ENCODE peak calls at places on chromosomes 7 and 10, in eight cellular contexts. One of them, this sample, is unnamed.

GRCh38 chr10:31697271-31698168 is 231.1 kb downstream of the ARHGAP12 start:
- DNase-seq in brain microvascular endothelial cell: peak
- DNase-seq in astrocyte of the spinal cord: peak
- DNase-seq in NB4: no peak
- DNase-seq in tibial artery: peak
- DNase-seq in choroid plexus epithelial cell: peak
- DNase-seq in upper lobe of right lung: peak
- DNase-seq in kidney epithelial cell: peak
- DNase-seq in this sample: peak

GRCh38 chr7:123468303-123468702 is 66.1 kb downstream of the IQUB start:
- DNase-seq in brain microvascular endothelial cell: no peak
- DNase-seq in astrocyte of the spinal cord: no peak
- DNase-seq in NB4: no peak
- DNase-seq in tibial artery: no peak
- DNase-seq in choroid plexus epithelial cell: no peak
- DNase-seq in upper lobe of right lung: no peak
- DNase-seq in kidney epithelial cell: no peak
- DNase-seq in this sample: no peak

GRCh38 chr7:138243430-138243829 is 167.2 kb downstream of the AKR1D1 start:
- DNase-seq in brain microvascular endothelial cell: no peak
- DNase-seq in astrocyte of the spinal cord: peak
- DNase-seq in NB4: peak
- DNase-seq in tibial artery: no peak
- DNase-seq in choroid plexus epithelial cell: peak
- DNase-seq in upper lobe of right lung: no peak
- DNase-seq in kidney epithelial cell: no peak
- DNase-seq in this sample: no peak

GRCh38 chr7:101708223-101708622 is 79.1 kb upstream of the MYL10 start:
- DNase-seq in brain microvascular endothelial cell: no peak
- DNase-seq in astrocyte of the spinal cord: no peak
- DNase-seq in NB4: no peak
- DNase-seq in tibial artery: no peak
- DNase-seq in choroid plexus epithelial cell: no peak
- DNase-seq in upper lobe of right lung: no peak
- DNase-seq in kidney epithelial cell: no peak
- DNase-seq in this sample: no peak

GRCh38 chr10:130218936-130219335 is 82.7 kb downstream of the GLRX3 start:
- DNase-seq in brain microvascular endothelial cell: no peak
- DNase-seq in astrocyte of the spinal cord: no peak
- DNase-seq in NB4: no peak
- DNase-seq in tibial artery: peak
- DNase-seq in choroid plexus epithelial cell: no peak
- DNase-seq in upper lobe of right lung: peak
- DNase-seq in kidney epithelial cell: no peak
- DNase-seq in this sample: no peak

GRCh38 chr7:84490661-84491060 is 296.1 kb upstream of the SEMA3A start:
- DNase-seq in brain microvascular endothelial cell: peak
- DNase-seq in astrocyte of the spinal cord: peak
- DNase-seq in NB4: no peak
- DNase-seq in tibial artery: no peak
- DNase-seq in choroid plexus epithelial cell: peak
- DNase-seq in upper lobe of right lung: no peak
- DNase-seq in kidney epithelial cell: no peak
- DNase-seq in this sample: peak

GRCh38 chr7:153327683-153328082 is 568.1 kb downstream of the ACTR3B start:
- DNase-seq in brain microvascular endothelial cell: no peak
- DNase-seq in astrocyte of the spinal cord: no peak
- DNase-seq in NB4: no peak
- DNase-seq in tibial artery: no peak
- DNase-seq in choroid plexus epithelial cell: no peak
- DNase-seq in upper lobe of right lung: no peak
- DNase-seq in kidney epithelial cell: no peak
- DNase-seq in this sample: no peak

GRCh38 chr10:88932539-88933256 is 19.9 kb downstream of the ACTA2 start:
- DNase-seq in brain microvascular endothelial cell: peak
- DNase-seq in astrocyte of the spinal cord: peak
- DNase-seq in NB4: peak
- DNase-seq in tibial artery: peak
- DNase-seq in choroid plexus epithelial cell: peak
- DNase-seq in upper lobe of right lung: no peak
- DNase-seq in kidney epithelial cell: peak
- DNase-seq in this sample: peak

GRCh38 chr10:101067356-101068083 is 5.7 kb downstream of the KAZALD1 start:
- DNase-seq in brain microvascular endothelial cell: peak
- DNase-seq in astrocyte of the spinal cord: peak
- DNase-seq in NB4: peak
- DNase-seq in tibial artery: peak
- DNase-seq in choroid plexus epithelial cell: peak
- DNase-seq in upper lobe of right lung: peak
- DNase-seq in kidney epithelial cell: no peak
- DNase-seq in this sample: peak

GRCh38 chr7:280461-280860 is 9.5 kb upstream of the FOXL3 start:
- DNase-seq in brain microvascular endothelial cell: no peak
- DNase-seq in astrocyte of the spinal cord: no peak
- DNase-seq in NB4: no peak
- DNase-seq in tibial artery: no peak
- DNase-seq in choroid plexus epithelial cell: no peak
- DNase-seq in upper lobe of right lung: no peak
- DNase-seq in kidney epithelial cell: no peak
- DNase-seq in this sample: no peak

GRCh38 chr7:93717217-93717900 is 142.8 kb upstream of the CALCR start:
- DNase-seq in brain microvascular endothelial cell: peak
- DNase-seq in astrocyte of the spinal cord: peak
- DNase-seq in NB4: no peak
- DNase-seq in tibial artery: no peak
- DNase-seq in choroid plexus epithelial cell: peak
- DNase-seq in upper lobe of right lung: no peak
- DNase-seq in kidney epithelial cell: no peak
- DNase-seq in this sample: peak

GRCh38 chr10:43904831-43905230 is 256.1 kb upstream of the ZNF32 start:
- DNase-seq in brain microvascular endothelial cell: no peak
- DNase-seq in astrocyte of the spinal cord: no peak
- DNase-seq in NB4: no peak
- DNase-seq in tibial artery: no peak
- DNase-seq in choroid plexus epithelial cell: peak
- DNase-seq in upper lobe of right lung: no peak
- DNase-seq in kidney epithelial cell: no peak
- DNase-seq in this sample: no peak

GRCh38 chr7:98394377-98394836 is 6.5 kb downstream of the BAIAP2L1 start:
- DNase-seq in brain microvascular endothelial cell: peak
- DNase-seq in astrocyte of the spinal cord: peak
- DNase-seq in NB4: no peak
- DNase-seq in tibial artery: no peak
- DNase-seq in choroid plexus epithelial cell: peak
- DNase-seq in upper lobe of right lung: no peak
- DNase-seq in kidney epithelial cell: no peak
- DNase-seq in this sample: peak

GRCh38 chr10:89963446-89964102 is 262.2 kb downstream of the KIF20B start:
- DNase-seq in brain microvascular endothelial cell: no peak
- DNase-seq in astrocyte of the spinal cord: no peak
- DNase-seq in NB4: no peak
- DNase-seq in tibial artery: no peak
- DNase-seq in choroid plexus epithelial cell: no peak
- DNase-seq in upper lobe of right lung: no peak
- DNase-seq in kidney epithelial cell: no peak
- DNase-seq in this sample: no peak

GRCh38 chr10:61000769-61001730 is 57.1 kb upstream of the RHOBTB1 start:
- DNase-seq in brain microvascular endothelial cell: no peak
- DNase-seq in astrocyte of the spinal cord: peak
- DNase-seq in NB4: no peak
- DNase-seq in tibial artery: no peak
- DNase-seq in choroid plexus epithelial cell: peak
- DNase-seq in upper lobe of right lung: peak
- DNase-seq in kidney epithelial cell: no peak
- DNase-seq in this sample: peak

GRCh38 chr7:3578399-3578798 is 277.3 kb downstream of the SDK1 start:
- DNase-seq in brain microvascular endothelial cell: no peak
- DNase-seq in astrocyte of the spinal cord: no peak
- DNase-seq in NB4: no peak
- DNase-seq in tibial artery: no peak
- DNase-seq in choroid plexus epithelial cell: no peak
- DNase-seq in upper lobe of right lung: no peak
- DNase-seq in kidney epithelial cell: no peak
- DNase-seq in this sample: no peak

GRCh38 chr10:63866075-63866746 is 345.0 kb downstream of the REEP3 start:
- DNase-seq in brain microvascular endothelial cell: peak
- DNase-seq in astrocyte of the spinal cord: peak
- DNase-seq in NB4: peak
- DNase-seq in tibial artery: no peak
- DNase-seq in choroid plexus epithelial cell: peak
- DNase-seq in upper lobe of right lung: peak
- DNase-seq in kidney epithelial cell: peak
- DNase-seq in this sample: peak

GRCh38 chr7:127514499-127514898 is 70.9 kb downstream of the GCC1 start:
- DNase-seq in brain microvascular endothelial cell: peak
- DNase-seq in astrocyte of the spinal cord: peak
- DNase-seq in NB4: peak
- DNase-seq in tibial artery: no peak
- DNase-seq in choroid plexus epithelial cell: peak
- DNase-seq in upper lobe of right lung: no peak
- DNase-seq in kidney epithelial cell: no peak
- DNase-seq in this sample: peak

GRCh38 chr10:29119374-29119773 is 169.5 kb upstream of the LYZL1 start:
- DNase-seq in brain microvascular endothelial cell: no peak
- DNase-seq in astrocyte of the spinal cord: no peak
- DNase-seq in NB4: peak
- DNase-seq in tibial artery: no peak
- DNase-seq in choroid plexus epithelial cell: peak
- DNase-seq in upper lobe of right lung: no peak
- DNase-seq in kidney epithelial cell: no peak
- DNase-seq in this sample: peak

GRCh38 chr7:24972166-24972477 is 7.9 kb downstream of the OSBPL3 start:
- DNase-seq in brain microvascular endothelial cell: no peak
- DNase-seq in astrocyte of the spinal cord: no peak
- DNase-seq in NB4: no peak
- DNase-seq in tibial artery: no peak
- DNase-seq in choroid plexus epithelial cell: no peak
- DNase-seq in upper lobe of right lung: no peak
- DNase-seq in kidney epithelial cell: no peak
- DNase-seq in this sample: no peak

GRCh38 chr7:4633012-4633411 is 49.1 kb upstream of the FOXK1 start:
- DNase-seq in brain microvascular endothelial cell: peak
- DNase-seq in astrocyte of the spinal cord: peak
- DNase-seq in NB4: peak
- DNase-seq in tibial artery: no peak
- DNase-seq in choroid plexus epithelial cell: peak
- DNase-seq in upper lobe of right lung: no peak
- DNase-seq in kidney epithelial cell: no peak
- DNase-seq in this sample: peak

DNA sequence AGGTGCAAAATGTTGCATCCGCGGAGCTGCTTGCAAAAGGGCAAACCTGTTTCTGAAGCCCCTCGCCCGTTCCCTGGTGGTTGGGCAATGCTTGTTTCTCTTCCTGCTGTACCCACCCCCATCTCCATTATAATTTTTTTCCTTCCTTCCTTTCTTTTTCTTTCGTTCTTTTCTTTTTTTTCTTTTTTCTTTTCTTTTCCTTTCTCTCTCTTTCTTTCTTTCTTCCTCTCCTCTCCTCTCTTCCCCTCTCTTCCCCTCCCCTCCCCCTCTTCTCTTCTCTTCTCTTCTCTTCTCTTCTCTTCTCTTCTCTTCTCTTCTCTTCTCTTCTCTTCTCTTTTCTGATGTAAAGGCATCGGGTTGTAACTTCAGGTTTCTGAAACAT is 278.2 kb downstream of the GATA3 start:
- DNase-seq in brain microvascular endothelial cell: no peak
- DNase-seq in astrocyte of the spinal cord: no peak
- DNase-seq in NB4: no peak
- DNase-seq in tibial artery: no peak
- DNase-seq in choroid plexus epithelial cell: no peak
- DNase-seq in upper lobe of right lung: no peak
- DNase-seq in kidney epithelial cell: no peak
- DNase-seq in this sample: no peak
- H3K4me3 ChIP-seq in brain microvascular endothelial cell: no peak
- H3K4me3 ChIP-seq in astrocyte of the spinal cord: peak
- H3K4me3 ChIP-seq in NB4: no peak
- H3K4me3 ChIP-seq in tibial artery: no peak
- H3K4me3 ChIP-seq in choroid plexus epithelial cell: no peak
- H3K4me3 ChIP-seq in upper lobe of right lung: peak
- H3K4me3 ChIP-seq in kidney epithelial cell: peak
- H3K4me3 ChIP-seq in this sample: no peak

GRCh38 chr7:115217373-115217772 is 295.5 kb downstream of the MDFIC start:
- DNase-seq in brain microvascular endothelial cell: no peak
- DNase-seq in astrocyte of the spinal cord: peak
- DNase-seq in NB4: no peak
- DNase-seq in tibial artery: no peak
- DNase-seq in choroid plexus epithelial cell: peak
- DNase-seq in upper lobe of right lung: no peak
- DNase-seq in kidney epithelial cell: no peak
- DNase-seq in this sample: no peak
- TF ChIP-seq CTCF in brain microvascular endothelial cell: no peak
- TF ChIP-seq CTCF in astrocyte of the spinal cord: peak
- TF ChIP-seq CTCF in NB4: no peak
- TF ChIP-seq CTCF in tibial artery: peak
- TF ChIP-seq CTCF in choroid plexus epithelial cell: peak
- TF ChIP-seq CTCF in upper lobe of right lung: peak
- TF ChIP-seq CTCF in kidney epithelial cell: no peak
- TF ChIP-seq CTCF in this sample: peak

GRCh38 chr7:30066697-30067096 is 38.5 kb downstream of the PLEKHA8 start:
- DNase-seq in brain microvascular endothelial cell: no peak
- DNase-seq in astrocyte of the spinal cord: no peak
- DNase-seq in NB4: no peak
- DNase-seq in tibial artery: no peak
- DNase-seq in choroid plexus epithelial cell: no peak
- DNase-seq in upper lobe of right lung: no peak
- DNase-seq in kidney epithelial cell: no peak
- DNase-seq in this sample: no peak
- H3K4me3 ChIP-seq in brain microvascular endothelial cell: no peak
- H3K4me3 ChIP-seq in astrocyte of the spinal cord: no peak
- H3K4me3 ChIP-seq in NB4: no peak
- H3K4me3 ChIP-seq in tibial artery: no peak
- H3K4me3 ChIP-seq in choroid plexus epithelial cell: no peak
- H3K4me3 ChIP-seq in upper lobe of right lung: no peak
- H3K4me3 ChIP-seq in kidney epithelial cell: no peak
- H3K4me3 ChIP-seq in this sample: no peak

GRCh38 chr7:1554332-1555045 is 1.5 kb downstream of the TMEM184A start:
- DNase-seq in brain microvascular endothelial cell: no peak
- DNase-seq in astrocyte of the spinal cord: no peak
- DNase-seq in NB4: no peak
- DNase-seq in tibial artery: no peak
- DNase-seq in choroid plexus epithelial cell: no peak
- DNase-seq in upper lobe of right lung: no peak
- DNase-seq in kidney epithelial cell: no peak
- DNase-seq in this sample: no peak

GRCh38 chr7:1555813-1556540 is at the start of gene TMEM184A:
- DNase-seq in brain microvascular endothelial cell: no peak
- DNase-seq in astrocyte of the spinal cord: no peak
- DNase-seq in NB4: peak
- DNase-seq in tibial artery: no peak
- DNase-seq in choroid plexus epithelial cell: no peak
- DNase-seq in upper lobe of right lung: peak
- DNase-seq in kidney epithelial cell: peak
- DNase-seq in this sample: no peak

GRCh38 chr7:1553513-1554210 is 2.3 kb downstream of the TMEM184A start:
- DNase-seq in brain microvascular endothelial cell: no peak
- DNase-seq in astrocyte of the spinal cord: no peak
- DNase-seq in NB4: no peak
- DNase-seq in tibial artery: no peak
- DNase-seq in choroid plexus epithelial cell: no peak
- DNase-seq in upper lobe of right lung: no peak
- DNase-seq in kidney epithelial cell: no peak
- DNase-seq in this sample: no peak

GRCh38 chr7:1557006-1557405 is 1.0 kb upstream of the TMEM184A start:
- DNase-seq in brain microvascular endothelial cell: no peak
- DNase-seq in astrocyte of the spinal cord: no peak
- DNase-seq in NB4: no peak
- DNase-seq in tibial artery: no peak
- DNase-seq in choroid plexus epithelial cell: no peak
- DNase-seq in upper lobe of right lung: no peak
- DNase-seq in kidney epithelial cell: no peak
- DNase-seq in this sample: no peak

GRCh38 chr7:1555046-1555812 is 776 bp downstream of the TMEM184A start:
- DNase-seq in brain microvascular endothelial cell: peak
- DNase-seq in astrocyte of the spinal cord: peak
- DNase-seq in NB4: peak
- DNase-seq in tibial artery: no peak
- DNase-seq in choroid plexus epithelial cell: peak
- DNase-seq in upper lobe of right lung: no peak
- DNase-seq in kidney epithelial cell: peak
- DNase-seq in this sample: peak
- TF ChIP-seq CTCF in brain microvascular endothelial cell: no peak
- TF ChIP-seq CTCF in astrocyte of the spinal cord: peak
- TF ChIP-seq CTCF in NB4: no peak
- TF ChIP-seq CTCF in tibial artery: no peak
- TF ChIP-seq CTCF in choroid plexus epithelial cell: no peak
- TF ChIP-seq CTCF in upper lobe of right lung: no peak
- TF ChIP-seq CTCF in kidney epithelial cell: no peak
- TF ChIP-seq CTCF in this sample: no peak

This sample was measured in AG10803.